ENCODE peak calls at places on chromosome 9, in ten cellular contexts. X is neural crest cell, R is Caco-2, S is Calu3, Y is uterus, J is AG10803, F is coronary artery, I is mucosa of descending colon, A is testis, N is HFF-Myc. D is an unnamed sample.

GRCh38 chr9:132716007-132716406 is 45.7 kb downstream of the GTF3C4 start:
- DNase-seq in S (no peak), N (no peak), J (no peak), X (no peak), A (no peak), Y (no peak), F (no peak), I (no peak), R (no peak), D (no peak)

GRCh38 chr9:99694393-99694792 is 127.3 kb upstream of the NR4A3 start:
- DNase-seq in R (no peak), S (no peak), I (no peak), F (no peak), N (no peak), X (no peak), A (no peak), Y (no peak), J (no peak), D (no peak)

GRCh38 chr9:76818271-76818670 is 54.0 kb downstream of the PCA3 start:
- DNase-seq in J (peak), A (peak), S (peak), R (no peak), F (peak), I (peak), N (peak), X (no peak), Y (peak), D (peak)

GRCh38 chr9:104608336-104608735 is 2.9 kb upstream of the OR13C2 start:
- DNase-seq in R (no peak), Y (no peak), A (no peak), N (no peak), J (no peak), X (no peak), S (no peak), I (no peak), F (no peak), D (peak)

GRCh38 chr9:83473488-83473971 is 64.7 kb downstream of the FRMD3 start:
- DNase-seq in F (no peak), J (peak), Y (no peak), I (no peak), A (no peak), X (no peak), N (no peak), S (no peak), R (no peak), D (no peak)

GRCh38 chr9:137042751-137043727 is 2.9 kb downstream of the NPDC1 start:
- DNase-seq in A (no peak), I (no peak), F (no peak), N (no peak), X (no peak), S (no peak), Y (peak), R (no peak), J (no peak), D (no peak)

GRCh38 chr9:77881111-77881510 is 150.5 kb downstream of the GNAQ start:
- DNase-seq in Y (no peak), S (no peak), X (no peak), F (no peak), J (no peak), I (peak), R (no peak), N (no peak), A (no peak), D (no peak)

GRCh38 chr9:136720251-136720886 is 8.0 kb downstream of the DIPK1B start:
- DNase-seq in I (no peak), J (no peak), X (peak), A (peak), Y (no peak), N (no peak), F (no peak), S (no peak), R (no peak), D (no peak)

GRCh38 chr9:124257865-124258764 is at the start of gene NEK6:
- DNase-seq in S (no peak), Y (no peak), J (peak), F (no peak), R (peak), X (no peak), N (no peak), A (no peak), I (peak), D (peak)

GRCh38 chr9:29297592-29297991 is 1724.3 kb upstream of the C9orf72 start:
- DNase-seq in J (no peak), A (no peak), F (no peak), Y (no peak), N (no peak), X (no peak), R (no peak), I (no peak), S (no peak), D (no peak)

GRCh38 chr9:73806876-73807275 is 655.2 kb downstream of the ANXA1 start:
- DNase-seq in F (no peak), A (peak), I (no peak), R (no peak), J (no peak), S (no peak), Y (no peak), X (no peak), N (no peak), D (no peak)

GRCh38 chr9:130527651-130528310 is 51.6 kb upstream of the FUBP3 start:
- DNase-seq in I (no peak), Y (no peak), J (no peak), S (no peak), N (no peak), A (no peak), X (no peak), F (no peak), R (no peak), D (no peak)

GRCh38 chr9:124040186-124040920 is 28.8 kb downstream of the LHX2 start:
- DNase-seq in X (no peak), I (no peak), S (no peak), R (no peak), A (no peak), J (peak), Y (no peak), N (no peak), F (no peak), D (peak)

GRCh38 chr9:21624675-21625477 is 142.8 kb upstream of the IFNE start:
- DNase-seq in I (no peak), A (no peak), F (no peak), S (no peak), N (no peak), X (no peak), J (no peak), Y (no peak), R (no peak), D (no peak)

GRCh38 chr9:92983984-92984589 is 36.8 kb downstream of the FGD3 start:
- DNase-seq in X (peak), A (no peak), S (no peak), Y (no peak), N (no peak), J (no peak), I (no peak), F (no peak), R (peak), D (peak)

GRCh38 chr9:93317495-93318094 is 133.7 kb downstream of the WNK2 start:
- DNase-seq in A (no peak), F (no peak), X (no peak), S (no peak), R (no peak), I (peak), Y (no peak), J (no peak), N (no peak), D (no peak)

DNA sequence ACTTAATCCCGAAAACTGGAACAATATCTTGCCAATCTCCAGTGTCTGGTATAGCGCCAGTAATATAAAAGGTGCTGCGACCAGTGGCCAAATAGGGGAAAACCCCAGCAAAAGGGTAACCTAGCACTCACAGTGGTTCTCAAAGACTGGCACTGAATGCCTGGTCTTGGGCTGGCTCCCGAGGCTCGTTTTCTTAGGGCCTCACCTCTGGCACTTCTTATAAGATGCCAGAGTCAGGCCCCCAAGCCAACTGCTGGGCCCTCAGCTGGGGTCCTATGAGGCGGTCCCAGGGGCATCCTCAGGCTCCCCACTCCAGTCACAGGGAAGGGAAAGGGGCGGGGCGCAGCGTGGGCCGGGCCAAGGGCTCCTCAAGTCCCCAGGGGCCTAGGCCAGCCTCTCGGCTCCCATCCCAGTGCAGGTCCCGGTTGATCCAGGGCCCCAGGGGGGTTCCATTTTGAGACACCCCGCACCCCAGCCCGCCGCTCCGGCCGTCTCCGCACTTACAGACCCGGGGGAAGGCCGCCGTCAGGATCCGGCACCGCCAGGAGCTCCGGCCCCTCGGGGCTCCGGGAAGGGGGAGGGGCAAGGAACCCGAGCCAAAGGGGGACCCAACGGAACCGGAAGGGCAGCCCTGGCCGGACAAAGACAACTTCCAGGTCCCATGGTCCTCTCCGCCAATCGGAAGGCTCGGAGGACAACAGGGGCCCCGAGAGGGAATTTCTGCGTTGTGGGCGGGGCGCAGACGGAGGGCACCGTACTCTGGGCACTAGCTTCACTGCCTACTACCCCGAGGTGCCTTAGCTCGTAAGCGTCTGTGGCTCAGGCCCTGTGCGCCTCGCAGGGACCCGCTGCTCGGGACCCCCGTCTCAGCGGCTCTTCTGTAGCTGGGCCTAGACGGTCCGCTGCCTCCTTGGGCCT is at the start of gene ZBTB26:
- DNase-seq in J (peak), I (peak), A (peak), N (peak), R (peak), X (peak), S (peak), Y (peak), F (peak), D (peak)
- TF ChIP-seq CTCF in J (no peak), I (no peak), A (no peak), N (no peak), R (no peak), X (peak), S (no peak), Y (no peak), F (no peak), D (no peak)

DNA sequence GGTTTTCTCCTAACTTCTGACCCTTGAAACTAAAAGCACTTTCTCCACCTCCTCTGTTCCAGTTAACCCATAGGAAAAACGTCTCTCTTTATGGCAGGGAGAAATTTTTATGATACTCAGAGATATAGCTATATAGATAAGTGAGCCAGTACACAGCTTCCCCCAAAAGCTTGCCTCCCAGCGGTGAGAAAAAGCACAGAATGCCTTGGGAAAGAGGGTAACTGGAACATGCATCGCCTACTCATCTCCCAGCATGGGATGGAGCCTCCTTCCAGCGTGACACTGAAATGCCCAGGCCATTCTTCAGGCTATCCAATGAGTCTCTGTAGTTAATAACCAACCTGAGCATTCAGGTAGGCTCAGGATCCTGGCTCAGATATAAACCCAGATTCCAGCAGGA is 963.1 kb upstream of the DMAC1 start:
- DNase-seq in J (no peak), I (peak), S (no peak), F (no peak), R (peak), N (no peak), X (no peak), A (no peak), Y (no peak), D (no peak)
- TF ChIP-seq CTCF in J (no peak), I (no peak), S (no peak), F (no peak), R (no peak), N (no peak), X (no peak), A (no peak), Y (no peak), D (no peak)

DNA sequence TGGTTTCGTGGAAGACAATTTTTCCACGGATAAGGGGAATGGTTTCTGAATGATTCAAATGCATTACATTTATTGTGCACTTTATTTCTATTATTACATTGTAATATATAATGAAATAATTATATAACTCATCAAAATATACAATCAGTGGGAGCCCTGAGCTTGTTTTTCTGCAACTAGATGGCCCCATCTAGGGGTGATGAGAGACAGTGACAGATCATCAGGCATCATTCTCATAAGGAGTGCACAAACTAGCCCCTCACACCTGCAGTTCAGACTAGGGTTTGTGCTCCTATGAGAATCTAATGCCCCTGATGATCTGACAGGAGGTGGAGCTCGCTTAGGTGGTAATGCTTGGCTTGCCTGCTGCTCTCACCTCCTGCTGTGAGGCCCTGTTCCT is 6.4 kb downstream of the ISCA1 start:
- DNase-seq in A (no peak), R (no peak), I (no peak), F (no peak), Y (no peak), N (no peak), J (no peak), S (no peak), X (no peak), D (no peak)
- TF ChIP-seq CTCF in A (no peak), R (no peak), I (no peak), F (no peak), Y (no peak), N (peak), J (peak), S (no peak), X (peak), D (peak)

GRCh38 chr9:6889868-6890267 is 132.1 kb downstream of the KDM4C start:
- DNase-seq in R (no peak), Y (no peak), A (no peak), F (no peak), S (no peak), I (no peak), J (no peak), X (no peak), N (no peak), D (no peak)
- TF ChIP-seq CTCF in R (no peak), Y (no peak), A (no peak), F (no peak), S (no peak), I (no peak), J (no peak), X (no peak), N (no peak), D (no peak)

GRCh38 chr9:84669008-84669292 is 579 bp upstream of the NTRK2 start:
- DNase-seq in R (no peak), S (no peak), A (no peak), N (no peak), I (no peak), X (no peak), F (no peak), Y (no peak), J (no peak), D (no peak)

GRCh38 chr9:84668204-84669007 is 1.1 kb upstream of the NTRK2 start:
- DNase-seq in S (peak), N (peak), X (peak), A (peak), R (peak), J (peak), I (peak), F (peak), Y (no peak), D (peak)

GRCh38 chr9:84670106-84670800 is 724 bp downstream of the NTRK2 start:
- DNase-seq in J (no peak), F (peak), A (peak), I (no peak), S (peak), N (no peak), X (peak), R (no peak), Y (no peak), D (no peak)

GRCh38 chr9:84670801-84671153 is 1.2 kb downstream of the NTRK2 start:
- DNase-seq in J (no peak), X (no peak), R (no peak), Y (no peak), A (no peak), F (no peak), S (no peak), I (no peak), N (no peak), D (no peak)

GRCh38 chr9:84669293-84670105 is at the start of gene NTRK2:
- DNase-seq in S (peak), I (peak), J (no peak), Y (no peak), A (peak), R (no peak), N (no peak), X (peak), F (peak), D (peak)
- TF ChIP-seq CTCF in S (peak), I (no peak), J (no peak), Y (no peak), A (no peak), R (no peak), N (no peak), X (peak), F (peak), D (no peak)

GRCh38 chr9:18849910-18850677 is 182.9 kb downstream of the SAXO1 start:
- DNase-seq in J (no peak), F (no peak), Y (no peak), I (no peak), R (no peak), X (no peak), N (no peak), S (no peak), A (no peak), D (no peak)
- TF ChIP-seq CTCF in J (no peak), F (no peak), Y (no peak), I (no peak), R (no peak), X (no peak), N (no peak), S (no peak), A (no peak), D (no peak)

GRCh38 chr9:7967093-7967827 is 167.7 kb upstream of the DMAC1 start:
- DNase-seq in N (no peak), X (no peak), R (no peak), Y (no peak), I (no peak), J (no peak), S (no peak), F (no peak), A (no peak), D (no peak)
- TF ChIP-seq CTCF in N (no peak), X (no peak), R (no peak), Y (no peak), I (no peak), J (no peak), S (no peak), F (no peak), A (no peak), D (no peak)

GRCh38 chr9:134135343-134136116 is at the start of gene WDR5:
- DNase-seq in A (peak), X (peak), I (peak), F (peak), J (peak), R (peak), N (peak), S (peak), Y (peak), D (peak)
- TF ChIP-seq CTCF in A (peak), X (peak), I (no peak), F (no peak), J (peak), R (no peak), N (peak), S (no peak), Y (peak), D (no peak)

GRCh38 chr9:95181226-95181818 is 136.2 kb downstream of the FANCC start:
- DNase-seq in N (no peak), A (no peak), S (no peak), X (no peak), R (no peak), I (no peak), J (peak), Y (no peak), F (no peak), D (peak)
- TF ChIP-seq CTCF in N (peak), A (no peak), S (peak), X (peak), R (peak), I (peak), J (peak), Y (no peak), F (peak), D (peak)

D was measured in fibroblast of mammary gland.